ENCODE peak calls at places on chromosomes 13 and 19, in four cellular contexts. One of them, this sample, is unnamed.

GRCh38 chr19:17103177-17103576 is 27.6 kb downstream of the MYO9B start:
- DNase-seq in uterus: no peak
- DNase-seq in body of pancreas: no peak
- DNase-seq in Peyer's patch: no peak
- DNase-seq in this sample: no peak

GRCh38 chr19:45908956-45909355 is 5.6 kb downstream of the NANOS2 start:
- DNase-seq in Peyer's patch: no peak
- DNase-seq in body of pancreas: no peak
- DNase-seq in uterus: no peak
- DNase-seq in this sample: no peak

GRCh38 chr19:46728693-46729339 is 11.9 kb upstream of the PRKD2 start:
- DNase-seq in body of pancreas: peak; percentile 73
- DNase-seq in uterus: peak; percentile 75
- DNase-seq in Peyer's patch: peak; percentile 83
- DNase-seq in this sample: no peak

GRCh38 chr13:30464496-30465351 is 1.0 kb downstream of the HMGB1 start:
- DNase-seq in uterus: peak; percentile 79
- DNase-seq in body of pancreas: peak; percentile 73
- DNase-seq in Peyer's patch: peak; percentile 87
- DNase-seq in this sample: peak; percentile 60

GRCh38 chr13:100490692-100491091 is 97.9 kb downstream of the GGACT start:
- DNase-seq in uterus: no peak
- DNase-seq in Peyer's patch: no peak
- DNase-seq in body of pancreas: no peak
- DNase-seq in this sample: no peak

GRCh38 chr13:97307882-97308624 is 85.9 kb downstream of the MBNL2 start:
- DNase-seq in Peyer's patch: no peak
- DNase-seq in uterus: no peak
- DNase-seq in body of pancreas: peak; percentile 30
- DNase-seq in this sample: no peak

GRCh38 chr13:32284927-32285632 is 30.1 kb downstream of the ZAR1L start:
- DNase-seq in uterus: no peak
- DNase-seq in body of pancreas: peak; percentile 20
- DNase-seq in Peyer's patch: no peak
- DNase-seq in this sample: no peak

GRCh38 chr13:76720416-76720815 is 165.8 kb downstream of the KCTD12 start:
- DNase-seq in body of pancreas: no peak
- DNase-seq in uterus: no peak
- DNase-seq in Peyer's patch: no peak
- DNase-seq in this sample: no peak

GRCh38 chr19:33445752-33446070 is 72.2 kb downstream of the CEBPG start:
- DNase-seq in body of pancreas: no peak
- DNase-seq in uterus: peak; percentile 8
- DNase-seq in Peyer's patch: no peak
- DNase-seq in this sample: no peak

GRCh38 chr19:46487802-46488445 is 7.7 kb downstream of the PNMA8B start:
- DNase-seq in uterus: peak; percentile 88
- DNase-seq in Peyer's patch: peak; percentile 81
- DNase-seq in body of pancreas: peak; percentile 80
- DNase-seq in this sample: peak; percentile 51

GRCh38 chr19:29539131-29539530 is 13.3 kb downstream of the VSTM2B start:
- DNase-seq in Peyer's patch: peak; percentile 30
- DNase-seq in uterus: peak; percentile 2
- DNase-seq in body of pancreas: no peak
- DNase-seq in this sample: no peak

GRCh38 chr13:67383358-67383757 is 153.2 kb upstream of the PCDH9 start:
- DNase-seq in uterus: no peak
- DNase-seq in Peyer's patch: no peak
- DNase-seq in body of pancreas: no peak
- DNase-seq in this sample: no peak

GRCh38 chr19:50300814-50301606 is 28.2 kb downstream of the KCNC3 start:
- DNase-seq in Peyer's patch: no peak
- DNase-seq in uterus: no peak
- DNase-seq in body of pancreas: no peak
- DNase-seq in this sample: no peak

GRCh38 chr13:79128158-79128557 is 277.9 kb downstream of the RBM26 start:
- DNase-seq in Peyer's patch: no peak
- DNase-seq in uterus: no peak
- DNase-seq in body of pancreas: no peak
- DNase-seq in this sample: no peak

GRCh38 chr19:18000981-18001836 is 6.8 kb upstream of the ARRDC2 start:
- DNase-seq in Peyer's patch: peak; percentile 93
- DNase-seq in body of pancreas: peak; percentile 85
- DNase-seq in uterus: peak; percentile 78
- DNase-seq in this sample: peak; percentile 78

GRCh38 chr19:46631481-46631880 is 4.5 kb downstream of the GNG8 start:
- DNase-seq in body of pancreas: no peak
- DNase-seq in uterus: peak; percentile 86
- DNase-seq in Peyer's patch: no peak
- DNase-seq in this sample: no peak

GRCh38 chr13:87769445-87769844 is 98.3 kb downstream of the SLITRK5 start:
- DNase-seq in Peyer's patch: no peak
- DNase-seq in body of pancreas: no peak
- DNase-seq in uterus: no peak
- DNase-seq in this sample: no peak

GRCh38 chr13:106210327-106210726 is 325.1 kb downstream of the EFNB2 start:
- DNase-seq in uterus: no peak
- DNase-seq in Peyer's patch: no peak
- DNase-seq in body of pancreas: no peak
- DNase-seq in this sample: no peak

GRCh38 chr13:100512422-100512821 is 76.2 kb downstream of the GGACT start:
- DNase-seq in uterus: no peak
- DNase-seq in body of pancreas: no peak
- DNase-seq in Peyer's patch: no peak
- DNase-seq in this sample: no peak

GRCh38 chr19:49896863-49897621 is at the start of gene IL4I1:
- DNase-seq in Peyer's patch: no peak
- DNase-seq in body of pancreas: no peak
- DNase-seq in uterus: no peak
- DNase-seq in this sample: no peak

GRCh38 chr13:48304132-48304876 is 753 bp downstream of the RB1 start:
- DNase-seq in Peyer's patch: peak; percentile 53
- DNase-seq in uterus: peak; percentile 38
- DNase-seq in body of pancreas: peak; percentile 30
- DNase-seq in this sample: peak; percentile 29

GRCh38 chr19:2034729-2035589 is 16.1 kb downstream of the MKNK2 start:
- DNase-seq in Peyer's patch: peak; percentile 91
- DNase-seq in uterus: no peak
- DNase-seq in body of pancreas: peak; percentile 54
- DNase-seq in this sample: peak; percentile 79

GRCh38 chr19:3053218-3053621 is 9.1 kb downstream of the TLE5 start:
- DNase-seq in Peyer's patch: no peak
- DNase-seq in uterus: no peak
- DNase-seq in body of pancreas: no peak
- DNase-seq in this sample: no peak

GRCh38 chr19:47190167-47190727 is 40.8 kb downstream of the BBC3 start:
- DNase-seq in uterus: peak; percentile 52
- DNase-seq in Peyer's patch: peak; percentile 53
- DNase-seq in body of pancreas: peak; percentile 74
- DNase-seq in this sample: peak; percentile 7

GRCh38 chr19:19530423-19530804 is 1.7 kb downstream of the YJEFN3 start:
- DNase-seq in body of pancreas: no peak
- DNase-seq in Peyer's patch: no peak
- DNase-seq in uterus: no peak
- DNase-seq in this sample: no peak

GRCh38 chr13:110699148-110700145 is 6.5 kb downstream of the CARS2 start:
- DNase-seq in Peyer's patch: no peak
- DNase-seq in body of pancreas: no peak
- DNase-seq in uterus: no peak
- DNase-seq in this sample: no peak

GRCh38 chr13:32905063-32905863 is 111.0 kb upstream of the KL start:
- DNase-seq in Peyer's patch: no peak
- DNase-seq in uterus: no peak
- DNase-seq in body of pancreas: no peak
- DNase-seq in this sample: no peak

GRCh38 chr19:46471116-46471733 is at the start of gene PNMA8A:
- DNase-seq in uterus: peak; percentile 91
- DNase-seq in Peyer's patch: no peak
- DNase-seq in body of pancreas: peak; percentile 66
- DNase-seq in this sample: no peak

GRCh38 chr13:102039264-102039663 is 362.6 kb downstream of the FGF14 start:
- DNase-seq in body of pancreas: no peak
- DNase-seq in uterus: no peak
- DNase-seq in Peyer's patch: no peak
- DNase-seq in this sample: no peak

GRCh38 chr19:17319473-17320238 is 10.3 kb downstream of the DDA1 start:
- DNase-seq in uterus: no peak
- DNase-seq in body of pancreas: no peak
- DNase-seq in Peyer's patch: no peak
- DNase-seq in this sample: no peak

GRCh38 chr19:27966390-27966816 is 1246.5 kb downstream of the UQCRFS1 start:
- DNase-seq in body of pancreas: no peak
- DNase-seq in uterus: no peak
- DNase-seq in Peyer's patch: no peak
- DNase-seq in this sample: no peak

GRCh38 chr19:17881701-17882100 is 10.0 kb downstream of the SLC5A5 start:
- DNase-seq in Peyer's patch: no peak
- DNase-seq in uterus: no peak
- DNase-seq in body of pancreas: no peak
- DNase-seq in this sample: no peak

GRCh38 chr19:17807731-17808316 is 12.9 kb downstream of the B3GNT3 start:
- DNase-seq in body of pancreas: no peak
- DNase-seq in uterus: no peak
- DNase-seq in Peyer's patch: no peak
- DNase-seq in this sample: no peak

GRCh38 chr13:34678154-34678553 is 263.9 kb upstream of the NBEA start:
- DNase-seq in Peyer's patch: no peak
- DNase-seq in body of pancreas: no peak
- DNase-seq in uterus: no peak
- DNase-seq in this sample: no peak

GRCh38 chr19:45717983-45718650 is 12.6 kb downstream of the FBXO46 start:
- DNase-seq in body of pancreas: peak; percentile 43
- DNase-seq in Peyer's patch: no peak
- DNase-seq in uterus: no peak
- DNase-seq in this sample: peak; percentile 56

GRCh38 chr13:79307866-79308298 is 98.2 kb downstream of the RBM26 start:
- DNase-seq in uterus: no peak
- DNase-seq in Peyer's patch: no peak
- DNase-seq in body of pancreas: no peak
- DNase-seq in this sample: no peak

GRCh38 chr19:38650180-38650775 is 2.8 kb downstream of the ACTN4 start:
- DNase-seq in Peyer's patch: peak; percentile 77
- DNase-seq in uterus: no peak
- DNase-seq in body of pancreas: peak; percentile 47
- DNase-seq in this sample: no peak

GRCh38 chr19:38647368-38647965 is at the start of gene ACTN4:
- DNase-seq in Peyer's patch: peak; percentile 100
- DNase-seq in body of pancreas: peak; percentile 99
- DNase-seq in uterus: peak; percentile 100
- DNase-seq in this sample: peak; percentile 97

GRCh38 chr19:38649305-38650179 is 2.1 kb downstream of the ACTN4 start:
- DNase-seq in uterus: peak; percentile 60
- DNase-seq in body of pancreas: peak; percentile 86
- DNase-seq in Peyer's patch: peak; percentile 83
- DNase-seq in this sample: no peak

GRCh38 chr19:38647966-38648788 is 728 bp downstream of the ACTN4 start:
- DNase-seq in body of pancreas: no peak
- DNase-seq in Peyer's patch: peak; percentile 62
- DNase-seq in uterus: no peak
- DNase-seq in this sample: no peak

DNA sequence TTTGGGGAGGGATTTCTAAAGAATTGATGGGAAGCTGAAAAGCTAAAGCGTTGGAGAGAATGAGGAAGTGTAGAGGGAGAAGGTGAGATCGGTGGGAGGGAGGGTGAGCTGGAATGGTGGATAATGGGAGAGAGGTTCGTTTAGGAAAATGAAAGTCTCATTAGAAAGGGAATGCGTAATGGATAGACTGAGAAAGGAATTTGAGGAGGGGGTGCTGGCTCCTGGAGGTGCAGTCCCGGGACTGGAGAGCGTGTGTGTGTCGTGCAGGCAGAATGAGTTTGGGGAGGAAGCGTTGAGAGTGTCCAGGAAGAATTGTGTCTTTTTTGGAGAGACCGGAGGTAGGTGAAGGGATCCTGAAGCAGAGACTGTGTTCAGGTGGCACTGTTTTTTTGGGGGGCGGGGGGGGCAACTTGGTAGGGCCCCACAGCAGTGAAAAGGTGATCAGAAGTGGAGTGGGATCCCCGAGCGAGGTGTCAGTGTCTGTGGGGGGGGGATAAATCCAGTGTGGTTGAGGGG is 1.4 kb downstream of the ACTN4 start:
- DNase-seq in Peyer's patch: no peak
- DNase-seq in uterus: no peak
- DNase-seq in body of pancreas: no peak
- DNase-seq in this sample: no peak
- H3K4me3 ChIP-seq in Peyer's patch: peak overlapping the region; percentile 99
- H3K4me3 ChIP-seq in uterus: peak overlapping the region; percentile 99
- H3K4me3 ChIP-seq in body of pancreas: peak overlapping the region; percentile 97
- H3K4me3 ChIP-seq in this sample: peak overlapping the region; percentile 100

DNA sequence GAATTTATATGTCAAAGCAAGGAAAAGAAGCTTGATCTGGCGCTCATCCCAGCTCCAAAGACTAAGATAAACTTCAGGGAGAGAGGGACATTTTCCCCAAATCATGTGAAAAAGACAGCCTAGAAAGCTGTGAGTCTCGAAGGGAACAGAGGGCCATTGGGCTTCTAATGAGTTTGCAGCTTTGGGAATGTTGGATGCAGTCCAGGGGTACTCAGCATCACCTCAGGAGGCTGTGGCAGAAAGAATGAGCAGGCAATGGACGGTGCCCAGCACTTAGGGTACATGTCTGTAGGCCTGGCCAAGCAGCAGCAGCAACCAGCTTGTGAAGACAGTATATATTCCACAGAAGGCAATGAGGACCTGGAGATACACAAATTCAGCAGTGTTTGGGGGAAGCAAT is 25.7 kb upstream of the WASF3 start:
- DNase-seq in body of pancreas: no peak
- DNase-seq in Peyer's patch: no peak
- DNase-seq in uterus: no peak
- DNase-seq in this sample: no peak
- TF ChIP-seq POLR2A in body of pancreas: no peak
- TF ChIP-seq POLR2A in Peyer's patch: no peak
- TF ChIP-seq POLR2A in uterus: no peak
- TF ChIP-seq POLR2A in this sample: no peak

GRCh38 chr13:98986226-98986846 is 8.5 kb upstream of the DOCK9 start:
- DNase-seq in uterus: no peak
- DNase-seq in body of pancreas: no peak
- DNase-seq in Peyer's patch: no peak
- DNase-seq in this sample: no peak
- H3K4me3 ChIP-seq in uterus: no peak overlapping the region
- H3K4me3 ChIP-seq in body of pancreas: no peak overlapping the region
- H3K4me3 ChIP-seq in Peyer's patch: no peak overlapping the region
- H3K4me3 ChIP-seq in this sample: no peak overlapping the region

DNA sequence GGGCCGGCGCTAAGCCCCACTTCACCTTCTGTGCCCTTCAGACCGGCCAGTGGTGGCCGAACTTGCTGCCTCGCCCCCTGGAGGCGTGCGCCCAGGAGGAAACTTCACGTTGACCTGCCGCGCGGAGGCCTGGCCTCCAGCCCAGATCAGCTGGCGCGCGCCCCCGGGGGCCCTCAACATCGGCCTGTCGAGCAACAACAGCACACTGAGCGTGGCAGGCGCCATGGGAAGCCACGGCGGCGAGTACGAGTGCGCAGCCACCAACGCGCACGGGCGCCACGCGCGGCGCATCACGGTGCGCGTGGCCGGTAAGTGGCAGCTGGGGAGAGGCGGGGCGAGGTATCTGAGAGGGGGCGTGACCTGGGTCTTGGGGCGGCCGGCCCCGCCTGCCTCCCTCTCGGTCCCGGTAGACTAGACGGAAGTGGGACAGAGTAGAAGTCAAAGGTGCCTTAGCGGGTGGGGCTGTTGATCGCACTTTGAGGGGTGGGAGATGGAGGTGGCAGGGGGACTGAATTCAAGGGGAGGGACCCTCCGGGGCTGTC is 5.6 kb downstream of the ICAM5 start:
- DNase-seq in body of pancreas: no peak
- DNase-seq in uterus: no peak
- DNase-seq in Peyer's patch: peak; percentile 69
- DNase-seq in this sample: no peak
- TF ChIP-seq POLR2A in body of pancreas: no peak
- TF ChIP-seq POLR2A in uterus: no peak
- TF ChIP-seq POLR2A in Peyer's patch: no peak
- TF ChIP-seq POLR2A in this sample: no peak